ENCODE peak calls at places on chromosomes 11 and 22, in five cellular contexts. K, L, D, T and R are unnamed samples.

GRCh38 chr11:83475741-83476140 is 189.6 kb upstream of the CCDC90B start:
- DNase-seq in D (no peak), T (no peak), K (no peak), L (no peak), R (no peak)

GRCh38 chr11:10930224-10930960 is 72.5 kb upstream of the ZBED5 start:
- DNase-seq in L (no peak), T (peak), D (no peak), K (no peak), R (no peak)

GRCh38 chr11:89495951-89496350 is 4.8 kb upstream of the NOX4 start:
- DNase-seq in T (peak), D (no peak), L (peak), K (peak), R (peak)

GRCh38 chr11:117600976-117601708 is 195.9 kb downstream of the DSCAML1 start:
- DNase-seq in T (no peak), K (no peak), D (no peak), L (no peak), R (no peak)

GRCh38 chr11:14612624-14613023 is 31.0 kb upstream of the PDE3B start:
- DNase-seq in K (no peak), L (no peak), D (no peak), T (no peak), R (no peak)

GRCh38 chr22:24952837-24953293 is 349 bp downstream of the KIAA1671 start:
- DNase-seq in D (no peak), T (peak), K (peak), L (peak), R (no peak)

GRCh38 chr11:10600570-10601248 is 32.2 kb upstream of the LYVE1 start:
- DNase-seq in T (no peak), L (no peak), K (no peak), D (no peak), R (no peak)

GRCh38 chr22:24088796-24089195 is 77.7 kb downstream of the CABIN1 start:
- DNase-seq in L (no peak), K (no peak), T (peak), D (no peak), R (no peak)

GRCh38 chr22:44195189-44195871 is 14.6 kb downstream of the PARVG start:
- DNase-seq in D (no peak), T (no peak), L (no peak), K (no peak), R (no peak)

GRCh38 chr22:28012811-28013460 is 93.9 kb upstream of the PITPNB start:
- DNase-seq in D (no peak), T (no peak), K (no peak), L (no peak), R (no peak)

GRCh38 chr11:61777234-61778090 is 14.9 kb downstream of the TMEM258 start:
- DNase-seq in D (no peak), K (no peak), L (peak), T (no peak), R (peak)

GRCh38 chr11:98979212-98979611 is 41.5 kb upstream of the CNTN5 start:
- DNase-seq in T (no peak), D (no peak), L (no peak), K (no peak), R (no peak)

GRCh38 chr22:46454910-46455269 is 82.5 kb downstream of the CELSR1 start:
- DNase-seq in L (no peak), K (peak), T (peak), D (no peak), R (no peak)

GRCh38 chr11:35584321-35584720 is 33.9 kb upstream of the FJX1 start:
- DNase-seq in L (no peak), K (peak), T (peak), D (no peak), R (no peak)